ENCODE peak calls at places on chromosomes 7 and 10, in five cellular contexts. One of them, this sample, is unnamed.

GRCh38 chr10:132652446-132652845 is 114.9 kb downstream of the INPP5A start:
- DNase-seq in NCI-H748 treated with DMSO at 0.1 percent for 48 hours: no peak
- DNase-seq in NCI-H2029 treated with DMSO at 0.1 percent for 48 hours: no peak
- DNase-seq in C1 segment of cervical spinal cord: no peak
- DNase-seq in CD8-positive, alpha-beta T cell: no peak
- DNase-seq in this sample: no peak

GRCh38 chr10:127550861-127551260 is 1.8 kb downstream of the NPS start:
- DNase-seq in NCI-H748 treated with DMSO at 0.1 percent for 48 hours: no peak
- DNase-seq in NCI-H2029 treated with DMSO at 0.1 percent for 48 hours: no peak
- DNase-seq in C1 segment of cervical spinal cord: no peak
- DNase-seq in CD8-positive, alpha-beta T cell: no peak
- DNase-seq in this sample: no peak

GRCh38 chr10:7610017-7610416 is 56.7 kb downstream of the ITIH5 start:
- DNase-seq in NCI-H748 treated with DMSO at 0.1 percent for 48 hours: no peak
- DNase-seq in NCI-H2029 treated with DMSO at 0.1 percent for 48 hours: no peak
- DNase-seq in C1 segment of cervical spinal cord: no peak
- DNase-seq in CD8-positive, alpha-beta T cell: no peak
- DNase-seq in this sample: no peak

GRCh38 chr7:70134029-70134445 is 535.8 kb downstream of the AUTS2 start:
- DNase-seq in NCI-H748 treated with DMSO at 0.1 percent for 48 hours: peak
- DNase-seq in NCI-H2029 treated with DMSO at 0.1 percent for 48 hours: no peak
- DNase-seq in C1 segment of cervical spinal cord: no peak
- DNase-seq in CD8-positive, alpha-beta T cell: no peak
- DNase-seq in this sample: no peak

GRCh38 chr10:130138479-130138866 is 2.3 kb downstream of the GLRX3 start:
- DNase-seq in NCI-H748 treated with DMSO at 0.1 percent for 48 hours: peak
- DNase-seq in NCI-H2029 treated with DMSO at 0.1 percent for 48 hours: no peak
- DNase-seq in C1 segment of cervical spinal cord: no peak
- DNase-seq in CD8-positive, alpha-beta T cell: no peak
- DNase-seq in this sample: no peak

GRCh38 chr10:22427890-22428571 is 82.7 kb downstream of the SPAG6 start:
- DNase-seq in NCI-H748 treated with DMSO at 0.1 percent for 48 hours: peak
- DNase-seq in NCI-H2029 treated with DMSO at 0.1 percent for 48 hours: no peak
- DNase-seq in C1 segment of cervical spinal cord: no peak
- DNase-seq in CD8-positive, alpha-beta T cell: no peak
- DNase-seq in this sample: no peak

GRCh38 chr7:157432541-157432956 is 95.7 kb downstream of the DNAJB6 start:
- DNase-seq in NCI-H748 treated with DMSO at 0.1 percent for 48 hours: peak
- DNase-seq in NCI-H2029 treated with DMSO at 0.1 percent for 48 hours: peak
- DNase-seq in C1 segment of cervical spinal cord: no peak
- DNase-seq in CD8-positive, alpha-beta T cell: no peak
- DNase-seq in this sample: no peak

GRCh38 chr7:122689346-122690109 is 9.4 kb downstream of the RNF133 start:
- DNase-seq in NCI-H748 treated with DMSO at 0.1 percent for 48 hours: no peak
- DNase-seq in NCI-H2029 treated with DMSO at 0.1 percent for 48 hours: no peak
- DNase-seq in C1 segment of cervical spinal cord: no peak
- DNase-seq in CD8-positive, alpha-beta T cell: no peak
- DNase-seq in this sample: no peak

GRCh38 chr7:20330176-20330796 is 414 bp upstream of the ITGB8 start:
- DNase-seq in NCI-H748 treated with DMSO at 0.1 percent for 48 hours: peak
- DNase-seq in NCI-H2029 treated with DMSO at 0.1 percent for 48 hours: peak
- DNase-seq in C1 segment of cervical spinal cord: peak
- DNase-seq in CD8-positive, alpha-beta T cell: no peak
- DNase-seq in this sample: no peak

GRCh38 chr10:117391436-117392205 is 16.4 kb upstream of the PDZD8 start:
- DNase-seq in NCI-H748 treated with DMSO at 0.1 percent for 48 hours: no peak
- DNase-seq in NCI-H2029 treated with DMSO at 0.1 percent for 48 hours: no peak
- DNase-seq in C1 segment of cervical spinal cord: no peak
- DNase-seq in CD8-positive, alpha-beta T cell: no peak
- DNase-seq in this sample: no peak

GRCh38 chr7:74012842-74013249 is 15.1 kb upstream of the ELN start:
- DNase-seq in NCI-H748 treated with DMSO at 0.1 percent for 48 hours: no peak
- DNase-seq in NCI-H2029 treated with DMSO at 0.1 percent for 48 hours: no peak
- DNase-seq in C1 segment of cervical spinal cord: no peak
- DNase-seq in CD8-positive, alpha-beta T cell: no peak
- DNase-seq in this sample: no peak

GRCh38 chr10:133420579-133420978 is 3.8 kb downstream of the SPRN start:
- DNase-seq in NCI-H748 treated with DMSO at 0.1 percent for 48 hours: no peak
- DNase-seq in NCI-H2029 treated with DMSO at 0.1 percent for 48 hours: no peak
- DNase-seq in C1 segment of cervical spinal cord: no peak
- DNase-seq in CD8-positive, alpha-beta T cell: no peak
- DNase-seq in this sample: no peak

GRCh38 chr7:95481768-95482167 is 4.0 kb upstream of the ASB4 start:
- DNase-seq in NCI-H748 treated with DMSO at 0.1 percent for 48 hours: no peak
- DNase-seq in NCI-H2029 treated with DMSO at 0.1 percent for 48 hours: peak
- DNase-seq in C1 segment of cervical spinal cord: no peak
- DNase-seq in CD8-positive, alpha-beta T cell: no peak
- DNase-seq in this sample: no peak

GRCh38 chr7:82247814-82248433 is 195.7 kb downstream of the CACNA2D1 start:
- DNase-seq in NCI-H748 treated with DMSO at 0.1 percent for 48 hours: no peak
- DNase-seq in NCI-H2029 treated with DMSO at 0.1 percent for 48 hours: no peak
- DNase-seq in C1 segment of cervical spinal cord: no peak
- DNase-seq in CD8-positive, alpha-beta T cell: no peak
- DNase-seq in this sample: no peak

GRCh38 chr7:95686109-95686508 is 86.2 kb upstream of the DYNC1I1 start:
- DNase-seq in NCI-H748 treated with DMSO at 0.1 percent for 48 hours: peak
- DNase-seq in NCI-H2029 treated with DMSO at 0.1 percent for 48 hours: peak
- DNase-seq in C1 segment of cervical spinal cord: no peak
- DNase-seq in CD8-positive, alpha-beta T cell: no peak
- DNase-seq in this sample: no peak

GRCh38 chr7:132138817-132139216 is 437.5 kb downstream of the PLXNA4 start:
- DNase-seq in NCI-H748 treated with DMSO at 0.1 percent for 48 hours: no peak
- DNase-seq in NCI-H2029 treated with DMSO at 0.1 percent for 48 hours: no peak
- DNase-seq in C1 segment of cervical spinal cord: no peak
- DNase-seq in CD8-positive, alpha-beta T cell: no peak
- DNase-seq in this sample: no peak

GRCh38 chr7:5396542-5396941 is 27.1 kb downstream of the TNRC18 start:
- DNase-seq in NCI-H748 treated with DMSO at 0.1 percent for 48 hours: no peak
- DNase-seq in NCI-H2029 treated with DMSO at 0.1 percent for 48 hours: no peak
- DNase-seq in C1 segment of cervical spinal cord: peak
- DNase-seq in CD8-positive, alpha-beta T cell: peak
- DNase-seq in this sample: peak

GRCh38 chr7:91264924-91265681 is 870 bp downstream of the FZD1 start:
- DNase-seq in NCI-H748 treated with DMSO at 0.1 percent for 48 hours: peak
- DNase-seq in NCI-H2029 treated with DMSO at 0.1 percent for 48 hours: peak
- DNase-seq in C1 segment of cervical spinal cord: peak
- DNase-seq in CD8-positive, alpha-beta T cell: no peak
- DNase-seq in this sample: no peak

GRCh38 chr7:15199482-15199881 is 296.9 kb upstream of the DGKB start:
- DNase-seq in NCI-H748 treated with DMSO at 0.1 percent for 48 hours: no peak
- DNase-seq in NCI-H2029 treated with DMSO at 0.1 percent for 48 hours: no peak
- DNase-seq in C1 segment of cervical spinal cord: no peak
- DNase-seq in CD8-positive, alpha-beta T cell: no peak
- DNase-seq in this sample: no peak

GRCh38 chr7:117119192-117119924 is 166.1 kb downstream of the ST7 start:
- DNase-seq in NCI-H748 treated with DMSO at 0.1 percent for 48 hours: peak
- DNase-seq in NCI-H2029 treated with DMSO at 0.1 percent for 48 hours: peak
- DNase-seq in C1 segment of cervical spinal cord: peak
- DNase-seq in CD8-positive, alpha-beta T cell: peak
- DNase-seq in this sample: peak

GRCh38 chr10:79019961-79020491 is 48.7 kb upstream of the ZMIZ1 start:
- DNase-seq in NCI-H748 treated with DMSO at 0.1 percent for 48 hours: no peak
- DNase-seq in NCI-H2029 treated with DMSO at 0.1 percent for 48 hours: no peak
- DNase-seq in C1 segment of cervical spinal cord: no peak
- DNase-seq in CD8-positive, alpha-beta T cell: no peak
- DNase-seq in this sample: no peak

GRCh38 chr10:81018898-81019890 is 481.5 kb downstream of the SH2D4B start:
- DNase-seq in NCI-H748 treated with DMSO at 0.1 percent for 48 hours: no peak
- DNase-seq in NCI-H2029 treated with DMSO at 0.1 percent for 48 hours: no peak
- DNase-seq in C1 segment of cervical spinal cord: peak
- DNase-seq in CD8-positive, alpha-beta T cell: no peak
- DNase-seq in this sample: no peak

GRCh38 chr10:48449501-48450232 is 143.2 kb downstream of the MAPK8 start:
- DNase-seq in NCI-H748 treated with DMSO at 0.1 percent for 48 hours: no peak
- DNase-seq in NCI-H2029 treated with DMSO at 0.1 percent for 48 hours: no peak
- DNase-seq in C1 segment of cervical spinal cord: peak
- DNase-seq in CD8-positive, alpha-beta T cell: no peak
- DNase-seq in this sample: no peak

GRCh38 chr10:111103196-111103595 is 26.4 kb downstream of the ADRA2A start:
- DNase-seq in NCI-H748 treated with DMSO at 0.1 percent for 48 hours: no peak
- DNase-seq in NCI-H2029 treated with DMSO at 0.1 percent for 48 hours: no peak
- DNase-seq in C1 segment of cervical spinal cord: no peak
- DNase-seq in CD8-positive, alpha-beta T cell: no peak
- DNase-seq in this sample: no peak

This sample was measured in activated gamma-delta T cell treated with anti-CD3 and anti-CD28 coated beads, Interleukin-2, amount 50 U/mL, for 16 hours.